ENCODE peak calls at places on chromosomes 1 and 21, in four cellular contexts. Z is K562, A is HepG2, O is GM12878. Q is an unnamed sample.

GRCh38 chr1:229759037-229759435 is 133.0 kb downstream of the URB2 start:
- DNase-seq in Z (no peak), A (no peak), O (no peak), Q (no peak)

GRCh38 chr1:8649027-8649426 is 168.4 kb downstream of the RERE start:
- DNase-seq in Z (no peak), A (no peak), O (no peak), Q (no peak)

GRCh38 chr1:211577277-211577825 is 1.6 kb downstream of the SLC30A1 start:
- DNase-seq in Z (no peak), A (no peak), O (no peak), Q (no peak)

GRCh38 chr21:28269173-28269572 is 723.5 kb downstream of the LTN1 start:
- DNase-seq in Z (no peak), A (no peak), O (no peak), Q (no peak)

GRCh38 chr1:40530735-40531380 is 579 bp upstream of the ZNF684 start:
- DNase-seq in Z (peak; percentile 36), A (no peak), O (no peak), Q (peak; percentile 18)

GRCh38 chr1:98044766-98045165 is 123.9 kb upstream of the DPYD start:
- DNase-seq in Z (no peak), A (no peak), O (no peak), Q (no peak)

GRCh38 chr21:28538987-28539622 is 453.6 kb downstream of the LTN1 start:
- DNase-seq in Z (no peak), A (no peak), O (no peak), Q (no peak)

GRCh38 chr1:190436615-190437014 is 41.0 kb downstream of the BRINP3 start:
- DNase-seq in Z (peak; percentile 15), A (peak; percentile 15), O (peak; percentile 5), Q (no peak)

GRCh38 chr1:207698822-207699483 is 52.9 kb upstream of the CD46 start:
- DNase-seq in Z (peak; percentile 87), A (peak; percentile 44), O (no peak), Q (peak; percentile 40)

GRCh38 chr1:5913078-5913845 is 79.0 kb downstream of the NPHP4 start:
- DNase-seq in Z (no peak), A (no peak), O (no peak), Q (no peak)

GRCh38 chr1:179340915-179341314 is 24.9 kb upstream of the AXDND1 start:
- DNase-seq in Z (no peak), A (no peak), O (no peak), Q (no peak)

GRCh38 chr1:22418852-22419480 is 32.7 kb upstream of the ZBTB40 start:
- DNase-seq in Z (no peak), A (no peak), O (peak; percentile 7), Q (no peak)

GRCh38 chr1:185238447-185238846 is 78.6 kb downstream of the IVNS1ABP start:
- DNase-seq in Z (no peak), A (no peak), O (no peak), Q (no peak)

GRCh38 chr1:40774266-40774998 is 9.2 kb upstream of the KCNQ4 start:
- DNase-seq in Z (peak; percentile 87), A (peak; percentile 36), O (no peak), Q (peak; percentile 75)

GRCh38 chr1:121413817-121414216 is 229.0 kb downstream of the SRGAP2C start:
- DNase-seq in Z (no peak), A (no peak), O (no peak), Q (no peak)

GRCh38 chr21:46111193-46111571 is 13.3 kb downstream of the COL6A2 start:
- DNase-seq in Z (no peak), A (no peak), O (no peak), Q (no peak)

GRCh38 chr1:234992065-234992464 is 136.6 kb downstream of the TOMM20 start:
- DNase-seq in Z (no peak), A (no peak), O (no peak), Q (no peak)

GRCh38 chr1:32753532-32754281 is 51.1 kb upstream of the SYNC start:
- DNase-seq in Z (peak; percentile 91), A (no peak), O (no peak), Q (peak; percentile 100)

GRCh38 chr1:15279576-15280230 is 32.7 kb downstream of the FHAD1 start:
- DNase-seq in Z (peak; percentile 25), A (no peak), O (no peak), Q (no peak)
- TF ChIP-seq SP1 in Z (no peak), A (no peak), O (no peak), Q (no peak)

GRCh38 chr21:37829447-37829846 is 86.8 kb downstream of the KCNJ6 start:
- DNase-seq in Z (no peak), A (peak; percentile 23), O (no peak), Q (no peak)
- TF ChIP-seq FOXM1 in Z (no peak), A (no peak), O (no peak), Q (no peak)

DNA sequence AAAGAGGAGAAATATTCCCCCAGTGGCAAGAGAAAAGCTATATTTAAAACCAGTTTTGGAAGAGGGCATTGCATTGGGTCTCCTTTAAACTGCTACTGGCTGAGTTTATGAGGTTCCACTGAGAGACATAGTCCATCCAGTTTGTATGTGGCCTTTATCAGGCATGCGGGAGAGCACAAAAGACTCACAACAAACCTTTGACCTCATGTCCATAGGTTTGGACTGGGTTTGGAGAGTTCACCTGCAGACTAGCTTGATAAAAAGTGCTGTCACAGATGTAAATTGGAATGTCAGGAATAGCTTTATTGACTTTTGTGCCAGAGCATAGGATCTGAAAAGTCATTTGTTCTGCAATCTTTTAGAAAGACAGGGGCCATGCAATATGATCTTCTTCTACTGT is 131.0 kb upstream of the NRIP1 start:
- DNase-seq in Z (no peak), A (peak; percentile 92), O (no peak), Q (no peak)
- TF ChIP-seq SP1 in Z (no peak), A (no peak), O (no peak), Q (no peak)

DNA sequence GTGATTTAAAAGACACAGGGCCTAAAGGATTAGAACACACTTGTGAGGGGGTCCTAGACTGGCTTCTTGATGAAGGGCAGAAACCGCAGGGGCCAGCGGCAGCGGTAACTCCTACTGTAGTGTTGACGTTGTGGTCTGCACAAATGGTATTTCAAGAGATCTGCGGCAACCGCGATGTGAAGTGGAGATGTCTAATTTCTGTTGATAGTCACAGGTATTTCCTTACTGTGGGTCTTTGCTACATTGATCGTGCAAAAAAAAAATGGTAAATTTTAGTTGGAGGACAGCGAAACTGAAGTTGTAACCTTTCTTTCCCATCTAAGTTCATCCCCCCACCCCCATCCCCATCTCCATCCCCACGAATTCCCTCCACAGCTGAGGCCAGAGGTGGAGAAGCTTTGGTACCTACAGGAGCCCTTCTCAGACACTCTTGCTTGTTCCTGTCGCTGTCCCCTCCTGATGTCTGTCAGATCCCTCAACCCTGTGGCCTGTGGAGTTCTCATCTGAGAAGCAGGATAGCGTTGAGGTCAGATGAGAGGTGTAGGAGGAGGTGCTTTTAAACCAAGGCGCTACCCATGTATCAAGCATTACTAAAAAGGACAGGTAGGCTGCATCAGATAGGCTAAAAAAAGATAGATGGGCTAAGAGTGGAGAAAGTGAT is 638 bp downstream of the NTPCR start:
- DNase-seq in Z (peak; percentile 66), A (peak; percentile 24), O (no peak), Q (peak; percentile 50)
- TF ChIP-seq FOXM1 in Z (no peak), A (no peak), O (no peak), Q (no peak)

GRCh38 chr1:78101051-78101450 is 55.3 kb downstream of the GIPC2 start:
- DNase-seq in Z (no peak), A (no peak), O (no peak), Q (no peak)

GRCh38 chr1:78104322-78104721 is 58.6 kb downstream of the GIPC2 start:
- DNase-seq in Z (no peak), A (no peak), O (no peak), Q (no peak)

GRCh38 chr1:78102082-78102481 is 56.3 kb downstream of the GIPC2 start:
- DNase-seq in Z (no peak), A (no peak), O (no peak), Q (no peak)

GRCh38 chr1:78102916-78103315 is 57.1 kb downstream of the GIPC2 start:
- DNase-seq in Z (no peak), A (no peak), O (no peak), Q (no peak)

GRCh38 chr1:78101514-78101913 is 55.7 kb downstream of the GIPC2 start:
- DNase-seq in Z (no peak), A (peak; percentile 8), O (no peak), Q (no peak)
- TF ChIP-seq SP1 in Z (no peak), A (no peak), O (no peak), Q (no peak)

Q was measured in HEK293T.